ENCODE peak calls at places on chromosomes 2 and 18, in five cellular contexts. One of them, this sample, is unnamed.

GRCh38 chr2:218298314-218298875 is 6.1 kb upstream of the TMBIM1 start:
- DNase-seq in uterus: no peak
- DNase-seq in A549: no peak
- DNase-seq in activated T-cell treated with anti-CD3 and anti-CD28 coated beads, Interleukin-2, amount 50 U/mL, for 72 hours: no peak
- DNase-seq in activated CD4-positive, alpha-beta T cell treated with anti-CD3 and anti-CD28 coated beads, Interleukin-2, amount 10 ng/mL, durations not matched to agents 7 days and 5 days: no peak
- DNase-seq in this sample: no peak

GRCh38 chr2:171430516-171431410 is 3.0 kb downstream of the METTL8 start:
- DNase-seq in uterus: no peak
- DNase-seq in A549: no peak
- DNase-seq in activated T-cell treated with anti-CD3 and anti-CD28 coated beads, Interleukin-2, amount 50 U/mL, for 72 hours: no peak
- DNase-seq in activated CD4-positive, alpha-beta T cell treated with anti-CD3 and anti-CD28 coated beads, Interleukin-2, amount 10 ng/mL, durations not matched to agents 7 days and 5 days: no peak
- DNase-seq in this sample: no peak

GRCh38 chr2:48112911-48113687 is 206.8 kb upstream of the FBXO11 start:
- DNase-seq in uterus: no peak
- DNase-seq in A549: peak
- DNase-seq in activated T-cell treated with anti-CD3 and anti-CD28 coated beads, Interleukin-2, amount 50 U/mL, for 72 hours: no peak
- DNase-seq in activated CD4-positive, alpha-beta T cell treated with anti-CD3 and anti-CD28 coated beads, Interleukin-2, amount 10 ng/mL, durations not matched to agents 7 days and 5 days: no peak
- DNase-seq in this sample: no peak

GRCh38 chr2:31388736-31389135 is 25.8 kb downstream of the XDH start:
- DNase-seq in uterus: no peak
- DNase-seq in A549: no peak
- DNase-seq in activated T-cell treated with anti-CD3 and anti-CD28 coated beads, Interleukin-2, amount 50 U/mL, for 72 hours: no peak
- DNase-seq in activated CD4-positive, alpha-beta T cell treated with anti-CD3 and anti-CD28 coated beads, Interleukin-2, amount 10 ng/mL, durations not matched to agents 7 days and 5 days: no peak
- DNase-seq in this sample: no peak

GRCh38 chr2:240814946-240815760 is 4.9 kb downstream of the KIF1A start:
- DNase-seq in uterus: no peak
- DNase-seq in A549: no peak
- DNase-seq in activated T-cell treated with anti-CD3 and anti-CD28 coated beads, Interleukin-2, amount 50 U/mL, for 72 hours: no peak
- DNase-seq in activated CD4-positive, alpha-beta T cell treated with anti-CD3 and anti-CD28 coated beads, Interleukin-2, amount 10 ng/mL, durations not matched to agents 7 days and 5 days: no peak
- DNase-seq in this sample: no peak

GRCh38 chr18:57737661-57738060 is 65.5 kb downstream of the ATP8B1 start:
- DNase-seq in uterus: peak
- DNase-seq in A549: peak
- DNase-seq in activated T-cell treated with anti-CD3 and anti-CD28 coated beads, Interleukin-2, amount 50 U/mL, for 72 hours: no peak
- DNase-seq in activated CD4-positive, alpha-beta T cell treated with anti-CD3 and anti-CD28 coated beads, Interleukin-2, amount 10 ng/mL, durations not matched to agents 7 days and 5 days: no peak
- DNase-seq in this sample: no peak

GRCh38 chr18:75003089-75003488 is 205.8 kb downstream of the PTGR3 start:
- DNase-seq in uterus: no peak
- DNase-seq in A549: no peak
- DNase-seq in activated T-cell treated with anti-CD3 and anti-CD28 coated beads, Interleukin-2, amount 50 U/mL, for 72 hours: no peak
- DNase-seq in activated CD4-positive, alpha-beta T cell treated with anti-CD3 and anti-CD28 coated beads, Interleukin-2, amount 10 ng/mL, durations not matched to agents 7 days and 5 days: no peak
- DNase-seq in this sample: no peak

GRCh38 chr18:25830787-25831186 is 259.6 kb downstream of the SS18 start:
- DNase-seq in uterus: no peak
- DNase-seq in A549: no peak
- DNase-seq in activated T-cell treated with anti-CD3 and anti-CD28 coated beads, Interleukin-2, amount 50 U/mL, for 72 hours: no peak
- DNase-seq in activated CD4-positive, alpha-beta T cell treated with anti-CD3 and anti-CD28 coated beads, Interleukin-2, amount 10 ng/mL, durations not matched to agents 7 days and 5 days: no peak
- DNase-seq in this sample: no peak

GRCh38 chr2:187689372-187689771 is 135.1 kb upstream of the TFPI start:
- DNase-seq in uterus: no peak
- DNase-seq in A549: peak
- DNase-seq in activated T-cell treated with anti-CD3 and anti-CD28 coated beads, Interleukin-2, amount 50 U/mL, for 72 hours: no peak
- DNase-seq in activated CD4-positive, alpha-beta T cell treated with anti-CD3 and anti-CD28 coated beads, Interleukin-2, amount 10 ng/mL, durations not matched to agents 7 days and 5 days: no peak
- DNase-seq in this sample: no peak

GRCh38 chr2:216578325-216578724 is 54.9 kb upstream of the IGFBP2 start:
- DNase-seq in uterus: no peak
- DNase-seq in A549: no peak
- DNase-seq in activated T-cell treated with anti-CD3 and anti-CD28 coated beads, Interleukin-2, amount 50 U/mL, for 72 hours: no peak
- DNase-seq in activated CD4-positive, alpha-beta T cell treated with anti-CD3 and anti-CD28 coated beads, Interleukin-2, amount 10 ng/mL, durations not matched to agents 7 days and 5 days: no peak
- DNase-seq in this sample: no peak

GRCh38 chr2:16722677-16723076 is 57.0 kb upstream of the CYRIA start:
- DNase-seq in uterus: no peak
- DNase-seq in A549: no peak
- DNase-seq in activated T-cell treated with anti-CD3 and anti-CD28 coated beads, Interleukin-2, amount 50 U/mL, for 72 hours: no peak
- DNase-seq in activated CD4-positive, alpha-beta T cell treated with anti-CD3 and anti-CD28 coated beads, Interleukin-2, amount 10 ng/mL, durations not matched to agents 7 days and 5 days: no peak
- DNase-seq in this sample: no peak

GRCh38 chr2:75289771-75290170 is 90.5 kb upstream of the TACR1 start:
- DNase-seq in uterus: no peak
- DNase-seq in A549: no peak
- DNase-seq in activated T-cell treated with anti-CD3 and anti-CD28 coated beads, Interleukin-2, amount 50 U/mL, for 72 hours: no peak
- DNase-seq in activated CD4-positive, alpha-beta T cell treated with anti-CD3 and anti-CD28 coated beads, Interleukin-2, amount 10 ng/mL, durations not matched to agents 7 days and 5 days: no peak
- DNase-seq in this sample: no peak

GRCh38 chr2:162317910-162318279 is 589 bp downstream of the IFIH1 start:
- DNase-seq in uterus: peak
- DNase-seq in A549: peak
- DNase-seq in activated T-cell treated with anti-CD3 and anti-CD28 coated beads, Interleukin-2, amount 50 U/mL, for 72 hours: peak
- DNase-seq in activated CD4-positive, alpha-beta T cell treated with anti-CD3 and anti-CD28 coated beads, Interleukin-2, amount 10 ng/mL, durations not matched to agents 7 days and 5 days: peak
- DNase-seq in this sample: no peak

GRCh38 chr2:199452200-199452990 is 5.3 kb downstream of the SATB2 start:
- DNase-seq in uterus: no peak
- DNase-seq in A549: no peak
- DNase-seq in activated T-cell treated with anti-CD3 and anti-CD28 coated beads, Interleukin-2, amount 50 U/mL, for 72 hours: no peak
- DNase-seq in activated CD4-positive, alpha-beta T cell treated with anti-CD3 and anti-CD28 coated beads, Interleukin-2, amount 10 ng/mL, durations not matched to agents 7 days and 5 days: no peak
- DNase-seq in this sample: no peak

GRCh38 chr2:96665083-96665569 is 22.6 kb downstream of the FER1L5 start:
- DNase-seq in uterus: peak
- DNase-seq in A549: peak
- DNase-seq in activated T-cell treated with anti-CD3 and anti-CD28 coated beads, Interleukin-2, amount 50 U/mL, for 72 hours: no peak
- DNase-seq in activated CD4-positive, alpha-beta T cell treated with anti-CD3 and anti-CD28 coated beads, Interleukin-2, amount 10 ng/mL, durations not matched to agents 7 days and 5 days: no peak
- DNase-seq in this sample: no peak

GRCh38 chr2:84477886-84478285 is 18.8 kb upstream of the SUCLG1 start:
- DNase-seq in uterus: no peak
- DNase-seq in A549: no peak
- DNase-seq in activated T-cell treated with anti-CD3 and anti-CD28 coated beads, Interleukin-2, amount 50 U/mL, for 72 hours: no peak
- DNase-seq in activated CD4-positive, alpha-beta T cell treated with anti-CD3 and anti-CD28 coated beads, Interleukin-2, amount 10 ng/mL, durations not matched to agents 7 days and 5 days: no peak
- DNase-seq in this sample: no peak

GRCh38 chr2:191311156-191311555 is 66.0 kb downstream of the MYO1B start:
- DNase-seq in uterus: no peak
- DNase-seq in A549: no peak
- DNase-seq in activated T-cell treated with anti-CD3 and anti-CD28 coated beads, Interleukin-2, amount 50 U/mL, for 72 hours: no peak
- DNase-seq in activated CD4-positive, alpha-beta T cell treated with anti-CD3 and anti-CD28 coated beads, Interleukin-2, amount 10 ng/mL, durations not matched to agents 7 days and 5 days: no peak
- DNase-seq in this sample: no peak

GRCh38 chr18:32072321-32072720 is 19.4 kb upstream of the RNF138 start:
- DNase-seq in uterus: no peak
- DNase-seq in A549: no peak
- DNase-seq in activated T-cell treated with anti-CD3 and anti-CD28 coated beads, Interleukin-2, amount 50 U/mL, for 72 hours: no peak
- DNase-seq in activated CD4-positive, alpha-beta T cell treated with anti-CD3 and anti-CD28 coated beads, Interleukin-2, amount 10 ng/mL, durations not matched to agents 7 days and 5 days: no peak
- DNase-seq in this sample: no peak

GRCh38 chr2:231672617-231673347 is 35.5 kb upstream of the PTMA start:
- DNase-seq in uterus: peak
- DNase-seq in A549: peak
- DNase-seq in activated T-cell treated with anti-CD3 and anti-CD28 coated beads, Interleukin-2, amount 50 U/mL, for 72 hours: no peak
- DNase-seq in activated CD4-positive, alpha-beta T cell treated with anti-CD3 and anti-CD28 coated beads, Interleukin-2, amount 10 ng/mL, durations not matched to agents 7 days and 5 days: no peak
- DNase-seq in this sample: no peak

GRCh38 chr2:68645523-68645922 is 2.1 kb downstream of the PROKR1 start:
- DNase-seq in uterus: no peak
- DNase-seq in A549: no peak
- DNase-seq in activated T-cell treated with anti-CD3 and anti-CD28 coated beads, Interleukin-2, amount 50 U/mL, for 72 hours: peak
- DNase-seq in activated CD4-positive, alpha-beta T cell treated with anti-CD3 and anti-CD28 coated beads, Interleukin-2, amount 10 ng/mL, durations not matched to agents 7 days and 5 days: no peak
- DNase-seq in this sample: no peak

GRCh38 chr2:61946661-61947060 is 41.2 kb downstream of the COMMD1 start:
- DNase-seq in uterus: no peak
- DNase-seq in A549: no peak
- DNase-seq in activated T-cell treated with anti-CD3 and anti-CD28 coated beads, Interleukin-2, amount 50 U/mL, for 72 hours: no peak
- DNase-seq in activated CD4-positive, alpha-beta T cell treated with anti-CD3 and anti-CD28 coated beads, Interleukin-2, amount 10 ng/mL, durations not matched to agents 7 days and 5 days: no peak
- DNase-seq in this sample: no peak